ENCODE peak calls at places on chromosomes 6 and 20, in six cellular contexts. One of them, this sample, is unnamed.

GRCh38 chr6:3987072-3987471 is 91.9 kb downstream of the FAM217A start:
- DNase-seq in right cardiac atrium: no peak
- DNase-seq in mesenchymal stem cell: peak; percentile 58
- DNase-seq in small intestine: peak; percentile 69
- DNase-seq in SJCRH30: no peak
- DNase-seq in upper lobe of right lung: no peak
- DNase-seq in this sample: no peak

GRCh38 chr6:16704706-16705402 is 56.4 kb downstream of the ATXN1 start:
- DNase-seq in right cardiac atrium: no peak
- DNase-seq in mesenchymal stem cell: peak; percentile 80
- DNase-seq in small intestine: no peak
- DNase-seq in SJCRH30: no peak
- DNase-seq in upper lobe of right lung: no peak
- DNase-seq in this sample: no peak

GRCh38 chr6:15752820-15753219 is 90.0 kb upstream of the DTNBP1 start:
- DNase-seq in right cardiac atrium: no peak
- DNase-seq in mesenchymal stem cell: peak; percentile 42
- DNase-seq in small intestine: no peak
- DNase-seq in SJCRH30: no peak
- DNase-seq in upper lobe of right lung: no peak
- DNase-seq in this sample: no peak

GRCh38 chr6:3784885-3785744 is 33.6 kb upstream of the PXDC1 start:
- DNase-seq in right cardiac atrium: no peak
- DNase-seq in mesenchymal stem cell: no peak
- DNase-seq in small intestine: no peak
- DNase-seq in SJCRH30: no peak
- DNase-seq in upper lobe of right lung: no peak
- DNase-seq in this sample: no peak

GRCh38 chr20:17431621-17432364 is 99.4 kb downstream of the BFSP1 start:
- DNase-seq in right cardiac atrium: peak; percentile 76
- DNase-seq in mesenchymal stem cell: peak; percentile 50
- DNase-seq in small intestine: peak; percentile 47
- DNase-seq in SJCRH30: peak; percentile 36
- DNase-seq in upper lobe of right lung: peak; percentile 73
- DNase-seq in this sample: no peak

GRCh38 chr20:16404171-16404570 is 169.1 kb downstream of the KIF16B start:
- DNase-seq in right cardiac atrium: no peak
- DNase-seq in mesenchymal stem cell: no peak
- DNase-seq in small intestine: no peak
- DNase-seq in SJCRH30: no peak
- DNase-seq in upper lobe of right lung: no peak
- DNase-seq in this sample: no peak

GRCh38 chr6:158781692-158782373 is 37.3 kb downstream of the EZR start:
- DNase-seq in right cardiac atrium: no peak
- DNase-seq in mesenchymal stem cell: no peak
- DNase-seq in small intestine: no peak
- DNase-seq in SJCRH30: no peak
- DNase-seq in upper lobe of right lung: no peak
- DNase-seq in this sample: no peak

GRCh38 chr20:38645980-38646858 is 44.6 kb downstream of the ARHGAP40 start:
- DNase-seq in right cardiac atrium: peak; percentile 84
- DNase-seq in mesenchymal stem cell: peak; percentile 66
- DNase-seq in small intestine: peak; percentile 64
- DNase-seq in SJCRH30: peak; percentile 83
- DNase-seq in upper lobe of right lung: peak; percentile 89
- DNase-seq in this sample: peak; percentile 89

GRCh38 chr20:17646209-17646717 is 35.8 kb downstream of the RRBP1 start:
- DNase-seq in right cardiac atrium: peak; percentile 66
- DNase-seq in mesenchymal stem cell: no peak
- DNase-seq in small intestine: no peak
- DNase-seq in SJCRH30: no peak
- DNase-seq in upper lobe of right lung: peak; percentile 58
- DNase-seq in this sample: no peak

GRCh38 chr6:133609404-133610270 is 279.3 kb upstream of the TCF21 start:
- DNase-seq in right cardiac atrium: no peak
- DNase-seq in mesenchymal stem cell: peak; percentile 100
- DNase-seq in small intestine: no peak
- DNase-seq in SJCRH30: peak; percentile 24
- DNase-seq in upper lobe of right lung: no peak
- DNase-seq in this sample: no peak

GRCh38 chr20:38790210-38791053 is 15.1 kb upstream of the PPP1R16B start:
- DNase-seq in right cardiac atrium: peak; percentile 59
- DNase-seq in mesenchymal stem cell: peak; percentile 9
- DNase-seq in small intestine: no peak
- DNase-seq in SJCRH30: peak; percentile 50
- DNase-seq in upper lobe of right lung: no peak
- DNase-seq in this sample: no peak

GRCh38 chr6:7341271-7341670 is 28.3 kb upstream of the SSR1 start:
- DNase-seq in right cardiac atrium: no peak
- DNase-seq in mesenchymal stem cell: no peak
- DNase-seq in small intestine: no peak
- DNase-seq in SJCRH30: no peak
- DNase-seq in upper lobe of right lung: no peak
- DNase-seq in this sample: no peak

GRCh38 chr6:10163159-10163962 is 251.5 kb downstream of the TFAP2A start:
- DNase-seq in right cardiac atrium: no peak
- DNase-seq in mesenchymal stem cell: no peak
- DNase-seq in small intestine: no peak
- DNase-seq in SJCRH30: peak; percentile 8
- DNase-seq in upper lobe of right lung: no peak
- DNase-seq in this sample: no peak

GRCh38 chr20:40811004-40811403 is 122.0 kb upstream of the MAFB start:
- DNase-seq in right cardiac atrium: no peak
- DNase-seq in mesenchymal stem cell: no peak
- DNase-seq in small intestine: no peak
- DNase-seq in SJCRH30: no peak
- DNase-seq in upper lobe of right lung: no peak
- DNase-seq in this sample: no peak

GRCh38 chr6:33995046-33995872 is 150.6 kb downstream of the GRM4 start:
- DNase-seq in right cardiac atrium: no peak
- DNase-seq in mesenchymal stem cell: no peak
- DNase-seq in small intestine: peak; percentile 87
- DNase-seq in SJCRH30: no peak
- DNase-seq in upper lobe of right lung: no peak
- DNase-seq in this sample: no peak

GRCh38 chr6:168773788-168774187 is 332.8 kb downstream of the SMOC2 start:
- DNase-seq in right cardiac atrium: no peak
- DNase-seq in mesenchymal stem cell: no peak
- DNase-seq in small intestine: no peak
- DNase-seq in SJCRH30: no peak
- DNase-seq in upper lobe of right lung: no peak
- DNase-seq in this sample: no peak

GRCh38 chr6:1170793-1171192 is 141.1 kb upstream of the FOXQ1 start:
- DNase-seq in right cardiac atrium: no peak
- DNase-seq in mesenchymal stem cell: no peak
- DNase-seq in small intestine: no peak
- DNase-seq in SJCRH30: no peak
- DNase-seq in upper lobe of right lung: no peak
- DNase-seq in this sample: no peak

GRCh38 chr20:64236137-64237088 is 19.1 kb upstream of the PCMTD2 start:
- DNase-seq in right cardiac atrium: no peak
- DNase-seq in mesenchymal stem cell: no peak
- DNase-seq in small intestine: peak; percentile 8
- DNase-seq in SJCRH30: no peak
- DNase-seq in upper lobe of right lung: peak; percentile 37
- DNase-seq in this sample: peak; percentile 15

GRCh38 chr20:37185681-37186080 is 6.3 kb upstream of the MROH8 start:
- DNase-seq in right cardiac atrium: peak; percentile 49
- DNase-seq in mesenchymal stem cell: no peak
- DNase-seq in small intestine: no peak
- DNase-seq in SJCRH30: no peak
- DNase-seq in upper lobe of right lung: no peak
- DNase-seq in this sample: no peak

GRCh38 chr6:108966855-108967755 is 118.9 kb downstream of the ARMC2 start:
- DNase-seq in right cardiac atrium: peak; percentile 75
- DNase-seq in mesenchymal stem cell: peak; percentile 51
- DNase-seq in small intestine: peak; percentile 34
- DNase-seq in SJCRH30: peak; percentile 59
- DNase-seq in upper lobe of right lung: no peak
- DNase-seq in this sample: peak; percentile 67

GRCh38 chr20:44651507-44652373 is at the start of gene ADA:
- DNase-seq in right cardiac atrium: peak; percentile 92
- DNase-seq in mesenchymal stem cell: peak; percentile 66
- DNase-seq in small intestine: peak; percentile 76
- DNase-seq in SJCRH30: peak; percentile 60
- DNase-seq in upper lobe of right lung: peak; percentile 84
- DNase-seq in this sample: peak; percentile 78

GRCh38 chr20:57435498-57436222 is 44.5 kb downstream of the RBM38 start:
- DNase-seq in right cardiac atrium: peak; percentile 71
- DNase-seq in mesenchymal stem cell: no peak
- DNase-seq in small intestine: peak; percentile 41
- DNase-seq in SJCRH30: peak; percentile 100
- DNase-seq in upper lobe of right lung: peak; percentile 85
- DNase-seq in this sample: peak; percentile 61

GRCh38 chr6:74705451-74705850 is 500.4 kb downstream of the COL12A1 start:
- DNase-seq in right cardiac atrium: no peak
- DNase-seq in mesenchymal stem cell: no peak
- DNase-seq in small intestine: no peak
- DNase-seq in SJCRH30: no peak
- DNase-seq in upper lobe of right lung: no peak
- DNase-seq in this sample: no peak

DNA sequence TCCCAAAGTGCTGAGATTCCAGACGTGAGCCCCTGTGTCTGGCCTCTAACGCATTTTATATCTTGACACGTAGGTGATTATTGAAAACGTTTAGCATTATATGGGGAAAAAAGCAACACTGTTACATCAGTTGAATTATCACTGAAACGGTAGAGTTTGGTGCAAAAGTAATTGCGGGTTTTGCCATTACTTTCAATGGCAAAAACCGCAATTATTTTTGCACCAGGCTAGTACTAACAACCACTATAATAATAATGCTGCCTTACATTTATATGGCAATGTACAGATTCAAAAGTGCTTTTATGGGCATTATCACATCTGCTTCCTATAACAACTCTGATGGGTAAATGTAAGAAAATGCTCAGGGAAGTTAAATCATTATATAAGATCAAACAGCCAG is 57.3 kb downstream of the OPRM1 start:
- DNase-seq in right cardiac atrium: no peak
- DNase-seq in mesenchymal stem cell: no peak
- DNase-seq in small intestine: no peak
- DNase-seq in SJCRH30: no peak
- DNase-seq in upper lobe of right lung: no peak
- DNase-seq in this sample: no peak
- H3K4me1 ChIP-seq in right cardiac atrium: no peaks in the 10 kb centered on the region
- H3K4me1 ChIP-seq in mesenchymal stem cell: no peaks in the 10 kb centered on the region
- H3K4me1 ChIP-seq in small intestine: no peaks in the 10 kb centered on the region
- H3K4me1 ChIP-seq in SJCRH30: no peaks in the 10 kb centered on the region
- H3K4me1 ChIP-seq in upper lobe of right lung: no peaks in the 10 kb centered on the region
- H3K4me1 ChIP-seq in this sample: no peaks in the 10 kb centered on the region

GRCh38 chr20:61982240-61982950 is 83.3 kb downstream of the TAF4 start:
- DNase-seq in right cardiac atrium: no peak
- DNase-seq in mesenchymal stem cell: no peak
- DNase-seq in small intestine: no peak
- DNase-seq in SJCRH30: no peak
- DNase-seq in upper lobe of right lung: no peak
- DNase-seq in this sample: no peak
- H3K4me1 ChIP-seq in right cardiac atrium: no peaks in the 10 kb centered on the region
- H3K4me1 ChIP-seq in mesenchymal stem cell: peaks cover 2% of the 10 kb centered on the region
- H3K4me1 ChIP-seq in small intestine: no peaks in the 10 kb centered on the region
- H3K4me1 ChIP-seq in SJCRH30: no peaks in the 10 kb centered on the region
- H3K4me1 ChIP-seq in upper lobe of right lung: no peaks in the 10 kb centered on the region
- H3K4me1 ChIP-seq in this sample: peaks cover 7% of the 10 kb centered on the region

GRCh38 chr20:32960849-32961731 is 43.1 kb downstream of the SUN5 start:
- DNase-seq in right cardiac atrium: no peak
- DNase-seq in mesenchymal stem cell: no peak
- DNase-seq in small intestine: no peak
- DNase-seq in SJCRH30: no peak
- DNase-seq in upper lobe of right lung: peak; percentile 54
- DNase-seq in this sample: no peak

GRCh38 chr20:32959351-32960221 is 44.6 kb downstream of the SUN5 start:
- DNase-seq in right cardiac atrium: no peak
- DNase-seq in mesenchymal stem cell: no peak
- DNase-seq in small intestine: no peak
- DNase-seq in SJCRH30: no peak
- DNase-seq in upper lobe of right lung: peak; percentile 51
- DNase-seq in this sample: no peak

GRCh38 chr20:32963176-32963575 is 41.1 kb downstream of the SUN5 start:
- DNase-seq in right cardiac atrium: no peak
- DNase-seq in mesenchymal stem cell: no peak
- DNase-seq in small intestine: no peak
- DNase-seq in SJCRH30: no peak
- DNase-seq in upper lobe of right lung: no peak
- DNase-seq in this sample: no peak

GRCh38 chr20:32960222-32960518 is 44.1 kb downstream of the SUN5 start:
- DNase-seq in right cardiac atrium: no peak
- DNase-seq in mesenchymal stem cell: no peak
- DNase-seq in small intestine: no peak
- DNase-seq in SJCRH30: no peak
- DNase-seq in upper lobe of right lung: no peak
- DNase-seq in this sample: no peak

GRCh38 chr20:32961956-32962517 is 42.2 kb downstream of the SUN5 start:
- DNase-seq in right cardiac atrium: no peak
- DNase-seq in mesenchymal stem cell: no peak
- DNase-seq in small intestine: no peak
- DNase-seq in SJCRH30: no peak
- DNase-seq in upper lobe of right lung: no peak
- DNase-seq in this sample: no peak
- H3K4me1 ChIP-seq in right cardiac atrium: no peaks in the 10 kb centered on the region
- H3K4me1 ChIP-seq in mesenchymal stem cell: no peaks in the 10 kb centered on the region
- H3K4me1 ChIP-seq in small intestine: no peaks in the 10 kb centered on the region
- H3K4me1 ChIP-seq in SJCRH30: peaks cover 10% of the 10 kb centered on the region
- H3K4me1 ChIP-seq in upper lobe of right lung: no peaks in the 10 kb centered on the region
- H3K4me1 ChIP-seq in this sample: no peaks in the 10 kb centered on the region

DNA sequence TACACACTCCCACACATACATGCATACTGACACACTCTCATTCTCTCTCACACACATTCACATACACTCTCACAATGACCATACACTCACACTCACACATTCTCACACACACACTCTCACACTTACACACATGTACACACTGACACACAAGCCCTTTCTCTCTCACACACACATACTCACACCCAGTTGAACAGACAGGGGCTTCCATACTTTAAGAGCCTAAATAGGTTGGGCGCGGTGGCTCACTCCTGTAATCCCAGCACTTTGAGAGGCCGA is 236.3 kb downstream of the LRFN2 start:
- DNase-seq in right cardiac atrium: no peak
- DNase-seq in mesenchymal stem cell: no peak
- DNase-seq in small intestine: no peak
- DNase-seq in SJCRH30: no peak
- DNase-seq in upper lobe of right lung: no peak
- DNase-seq in this sample: no peak
- H3K4me1 ChIP-seq in right cardiac atrium: no peaks in the 10 kb centered on the region
- H3K4me1 ChIP-seq in mesenchymal stem cell: no peaks in the 10 kb centered on the region
- H3K4me1 ChIP-seq in small intestine: no peaks in the 10 kb centered on the region
- H3K4me1 ChIP-seq in SJCRH30: peaks cover 70% of the 10 kb centered on the region
- H3K4me1 ChIP-seq in upper lobe of right lung: no peaks in the 10 kb centered on the region
- H3K4me1 ChIP-seq in this sample: no peaks in the 10 kb centered on the region

This sample was measured in heart left ventricle.